ENCODE peak calls at places on chromosomes 16 and 17, in nine cellular contexts. W, I, M, B, J, Z, H, P and L are unnamed samples.

GRCh38 chr17:79874329-79874981 is 35.2 kb upstream of the CBX4 start:
- DNase-seq in W (no peak), I (no peak), M (no peak), B (peak), J (peak), Z (no peak), H (no peak), P (no peak), L (peak)

GRCh38 chr16:4675864-4676786 is 17.2 kb upstream of the NUDT16L1 start:
- DNase-seq in W (no peak), I (no peak), M (no peak), B (no peak), J (peak), Z (peak), H (peak), P (no peak), L (no peak)

GRCh38 chr17:59634632-59635561 is 15.2 kb downstream of the CLTC start:
- DNase-seq in W (no peak), I (no peak), M (no peak), B (no peak), J (peak), Z (no peak), H (no peak), P (no peak), L (no peak)

GRCh38 chr16:75116081-75116910 is at the start of gene LDHD:
- DNase-seq in W (peak), I (peak), M (no peak), B (peak), J (peak), Z (peak), H (peak), P (peak), L (peak)

GRCh38 chr16:14562691-14563491 is 67.2 kb downstream of the PARN start:
- DNase-seq in W (peak), I (peak), M (no peak), B (peak), J (peak), Z (peak), H (peak), P (peak), L (peak)

GRCh38 chr16:24819462-24820040 is 26.2 kb upstream of the SLC5A11 start:
- DNase-seq in W (no peak), I (no peak), M (no peak), B (no peak), J (no peak), Z (peak), H (no peak), P (no peak), L (peak)

GRCh38 chr16:56708418-56708817 is 21.5 kb upstream of the NUP93 start:
- DNase-seq in W (no peak), I (no peak), M (no peak), B (no peak), J (peak), Z (no peak), H (no peak), P (no peak), L (no peak)

GRCh38 chr16:49519008-49519656 is 145.5 kb downstream of the C16orf78 start:
- DNase-seq in W (no peak), I (no peak), M (no peak), B (no peak), J (no peak), Z (no peak), H (no peak), P (no peak), L (no peak)

GRCh38 chr16:19555938-19556778 is 655 bp downstream of the VPS35L start:
- DNase-seq in W (no peak), I (no peak), M (no peak), B (peak), J (peak), Z (no peak), H (peak), P (no peak), L (peak)

GRCh38 chr16:60123387-60124023 is 1389.4 kb upstream of the GOT2 start:
- DNase-seq in W (no peak), I (no peak), M (no peak), B (no peak), J (no peak), Z (no peak), H (no peak), P (no peak), L (no peak)

GRCh38 chr16:82533161-82533560 is 93.6 kb upstream of the CDH13 start:
- DNase-seq in W (no peak), I (no peak), M (no peak), B (no peak), J (no peak), Z (no peak), H (no peak), P (no peak), L (no peak)

GRCh38 chr17:39615434-39615833 is 7.7 kb upstream of the NEUROD2 start:
- DNase-seq in W (no peak), I (no peak), M (no peak), B (no peak), J (no peak), Z (no peak), H (no peak), P (no peak), L (no peak)

GRCh38 chr17:39617446-39618251 is 9.1 kb upstream of the PPP1R1B start:
- DNase-seq in W (peak), I (peak), M (no peak), B (peak), J (peak), Z (peak), H (peak), P (peak), L (peak)

GRCh38 chr17:39618956-39619785 is 7.6 kb upstream of the PPP1R1B start:
- DNase-seq in W (no peak), I (no peak), M (no peak), B (no peak), J (no peak), Z (no peak), H (no peak), P (no peak), L (no peak)

GRCh38 chr17:39618252-39618913 is 8.4 kb upstream of the PPP1R1B start:
- DNase-seq in W (no peak), I (no peak), M (no peak), B (no peak), J (peak), Z (no peak), H (peak), P (no peak), L (peak)

GRCh38 chr17:39617100-39617445 is 9.4 kb upstream of the NEUROD2 start:
- DNase-seq in W (no peak), I (no peak), M (no peak), B (no peak), J (no peak), Z (no peak), H (no peak), P (no peak), L (no peak)
- H3K4me3 ChIP-seq in W (peak), I (no peak), M (no peak), B (peak), J (peak), Z (no peak), H (no peak), P (peak), L (no peak)

GRCh38 chr16:71339481-71340171 is 18.9 kb upstream of the CALB2 start:
- DNase-seq in W (no peak), I (no peak), M (no peak), B (no peak), J (no peak), Z (no peak), H (no peak), P (no peak), L (no peak)
- TF ChIP-seq CTCF in W (no peak), I (no peak), M (no peak), B (no peak), J (no peak), Z (no peak), H (no peak), P (no peak), L (no peak)

GRCh38 chr17:81406117-81406953 is 11.1 kb downstream of the BAHCC1 start:
- DNase-seq in W (no peak), I (no peak), M (no peak), B (no peak), J (no peak), Z (no peak), H (peak), P (peak), L (no peak)
- H3K4me3 ChIP-seq in W (no peak), I (no peak), M (no peak), B (no peak), J (no peak), Z (no peak), H (no peak), P (peak), L (no peak)

GRCh38 chr16:1631230-1631629 is 19.1 kb downstream of the CRAMP1 start:
- DNase-seq in W (no peak), I (no peak), M (no peak), B (no peak), J (no peak), Z (no peak), H (no peak), P (no peak), L (no peak)
- TF ChIP-seq CTCF in W (no peak), I (no peak), M (no peak), B (no peak), J (no peak), Z (no peak), H (no peak), P (no peak), L (no peak)

DNA sequence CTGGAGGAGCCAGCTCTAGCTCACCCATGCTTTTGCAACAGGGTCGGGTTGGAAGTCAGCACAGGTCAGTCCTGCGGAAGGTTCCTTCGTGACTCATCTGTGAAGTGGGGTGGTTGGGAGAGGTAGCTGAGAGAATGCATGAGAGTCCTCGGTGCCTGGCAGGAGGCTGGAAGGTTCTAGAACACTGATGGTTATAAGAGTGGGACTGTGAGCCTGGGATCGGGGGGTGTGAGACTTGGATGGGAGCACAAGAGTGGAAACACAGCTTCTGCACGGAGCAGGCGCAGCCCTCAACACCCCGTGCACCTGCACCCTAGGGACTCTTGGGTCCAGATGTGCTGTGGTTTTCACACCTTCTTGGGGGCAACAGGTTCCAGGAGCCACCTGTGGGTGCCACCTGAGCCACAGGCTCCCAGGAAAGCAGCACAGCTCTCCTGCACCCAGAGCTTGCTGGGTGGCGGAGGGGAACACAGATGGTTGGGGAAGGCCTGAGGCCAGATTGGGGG is 48.9 kb downstream of the IL21R start:
- DNase-seq in W (no peak), I (no peak), M (no peak), B (no peak), J (no peak), Z (no peak), H (peak), P (no peak), L (no peak)
- H3K4me3 ChIP-seq in W (no peak), I (no peak), M (no peak), B (no peak), J (no peak), Z (no peak), H (no peak), P (no peak), L (no peak)

DNA sequence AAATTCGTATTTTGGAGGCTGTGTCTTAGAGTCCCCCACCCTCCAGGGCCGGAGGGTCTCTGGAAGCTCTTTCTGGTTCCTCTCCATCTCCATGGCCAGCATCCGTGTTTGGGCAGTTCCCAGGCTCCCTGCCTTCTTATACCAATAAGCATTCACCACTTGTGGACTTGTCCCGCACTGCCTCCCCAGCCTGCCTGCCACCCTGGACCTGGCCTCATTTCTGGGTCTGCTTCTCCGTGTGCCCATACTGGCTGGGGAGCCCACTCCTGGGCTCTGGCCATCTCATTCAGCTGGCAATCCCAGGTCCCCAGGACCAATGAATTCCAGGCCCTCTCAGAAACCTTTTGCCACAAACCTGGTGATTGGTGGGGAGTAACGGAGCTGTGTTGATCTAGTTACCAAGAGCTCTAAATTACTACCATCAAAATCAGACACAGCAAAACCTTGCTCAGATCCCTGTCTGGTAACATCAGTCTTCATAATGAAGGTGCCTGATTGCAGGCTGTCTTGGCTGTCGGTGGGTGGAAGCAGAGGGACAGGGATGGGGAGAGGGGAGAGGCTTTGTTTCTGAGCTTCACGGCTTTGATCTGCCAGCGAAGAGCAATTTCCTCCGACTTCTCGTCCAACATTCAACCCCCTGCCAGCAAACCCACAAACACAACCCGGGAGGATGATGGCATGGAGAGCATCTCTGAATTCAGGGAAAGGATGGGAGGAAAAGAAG is 27.7 kb upstream of the CRHR1 start:
- DNase-seq in W (no peak), I (no peak), M (no peak), B (no peak), J (no peak), Z (no peak), H (no peak), P (no peak), L (no peak)
- TF ChIP-seq CTCF in W (no peak), I (no peak), M (no peak), B (no peak), J (peak), Z (no peak), H (no peak), P (no peak), L (no peak)

GRCh38 chr16:79768594-79768993 is 168.1 kb upstream of the MAF start:
- DNase-seq in W (no peak), I (no peak), M (no peak), B (no peak), J (no peak), Z (peak), H (peak), P (no peak), L (no peak)
- H3K4me3 ChIP-seq in W (peak), I (peak), M (no peak), B (no peak), J (no peak), Z (peak), H (peak), P (peak), L (no peak)